ENCODE peak calls at places on chromosomes 2 and 18, in six cellular contexts. One of them, this sample, is unnamed.

GRCh38 chr2:17646096-17646554 is 105.6 kb downstream of the VSNL1 start:
- DNase-seq in left ventricle myocardium superior: no peak
- DNase-seq in G401: peak
- DNase-seq in AG08396: peak
- DNase-seq in heart right ventricle: peak
- DNase-seq in GM20000: peak
- DNase-seq in this sample: peak

GRCh38 chr2:203533696-203534471 is 1.2 kb downstream of the RAPH1 start:
- DNase-seq in heart right ventricle: no peak
- DNase-seq in left ventricle myocardium superior: no peak
- DNase-seq in G401: peak
- DNase-seq in AG08396: peak
- DNase-seq in GM20000: peak
- DNase-seq in this sample: no peak

GRCh38 chr18:55097406-55098170 is 138.3 kb upstream of the CCDC68 start:
- DNase-seq in heart right ventricle: no peak
- DNase-seq in GM20000: no peak
- DNase-seq in left ventricle myocardium superior: no peak
- DNase-seq in G401: no peak
- DNase-seq in AG08396: no peak
- DNase-seq in this sample: no peak

GRCh38 chr2:240513544-240514287 is 44.1 kb downstream of the ANKMY1 start:
- DNase-seq in G401: peak
- DNase-seq in left ventricle myocardium superior: peak
- DNase-seq in GM20000: peak
- DNase-seq in AG08396: peak
- DNase-seq in heart right ventricle: peak
- DNase-seq in this sample: peak

GRCh38 chr2:37011126-37011525 is 44.8 kb upstream of the STRN start:
- DNase-seq in G401: no peak
- DNase-seq in left ventricle myocardium superior: no peak
- DNase-seq in GM20000: no peak
- DNase-seq in AG08396: no peak
- DNase-seq in heart right ventricle: no peak
- DNase-seq in this sample: no peak

GRCh38 chr2:32652555-32653209 is 24.8 kb downstream of the TTC27 start:
- DNase-seq in G401: no peak
- DNase-seq in heart right ventricle: no peak
- DNase-seq in AG08396: no peak
- DNase-seq in left ventricle myocardium superior: no peak
- DNase-seq in GM20000: no peak
- DNase-seq in this sample: no peak

GRCh38 chr2:46024146-46024779 is 272.9 kb upstream of the EPAS1 start:
- DNase-seq in GM20000: no peak
- DNase-seq in AG08396: no peak
- DNase-seq in heart right ventricle: no peak
- DNase-seq in left ventricle myocardium superior: no peak
- DNase-seq in G401: no peak
- DNase-seq in this sample: no peak

GRCh38 chr2:209305746-209306196 is 118.1 kb upstream of the MAP2 start:
- DNase-seq in heart right ventricle: no peak
- DNase-seq in left ventricle myocardium superior: no peak
- DNase-seq in AG08396: no peak
- DNase-seq in GM20000: no peak
- DNase-seq in G401: peak
- DNase-seq in this sample: no peak

GRCh38 chr2:216463148-216463547 is 35.5 kb upstream of the RPL37A start:
- DNase-seq in AG08396: no peak
- DNase-seq in G401: no peak
- DNase-seq in left ventricle myocardium superior: no peak
- DNase-seq in GM20000: no peak
- DNase-seq in heart right ventricle: no peak
- DNase-seq in this sample: no peak

GRCh38 chr18:38115201-38115600 is 549.6 kb upstream of the CELF4 start:
- DNase-seq in left ventricle myocardium superior: no peak
- DNase-seq in GM20000: no peak
- DNase-seq in AG08396: no peak
- DNase-seq in heart right ventricle: no peak
- DNase-seq in G401: no peak
- DNase-seq in this sample: no peak

GRCh38 chr2:96423866-96424265 is 81.3 kb downstream of the NEURL3 start:
- DNase-seq in GM20000: no peak
- DNase-seq in G401: no peak
- DNase-seq in left ventricle myocardium superior: no peak
- DNase-seq in AG08396: no peak
- DNase-seq in heart right ventricle: no peak
- DNase-seq in this sample: no peak

GRCh38 chr2:15678346-15678745 is 86.7 kb downstream of the DDX1 start:
- DNase-seq in left ventricle myocardium superior: no peak
- DNase-seq in G401: no peak
- DNase-seq in heart right ventricle: no peak
- DNase-seq in GM20000: no peak
- DNase-seq in AG08396: no peak
- DNase-seq in this sample: no peak

GRCh38 chr2:131146255-131146654 is 41.1 kb downstream of the PLEKHB2 start:
- DNase-seq in AG08396: no peak
- DNase-seq in left ventricle myocardium superior: no peak
- DNase-seq in heart right ventricle: no peak
- DNase-seq in G401: no peak
- DNase-seq in GM20000: no peak
- DNase-seq in this sample: no peak

GRCh38 chr2:65710779-65711295 is 278.4 kb upstream of the SPRED2 start:
- DNase-seq in AG08396: no peak
- DNase-seq in G401: no peak
- DNase-seq in left ventricle myocardium superior: no peak
- DNase-seq in heart right ventricle: no peak
- DNase-seq in GM20000: peak
- DNase-seq in this sample: no peak

GRCh38 chr2:240919786-240920782 is 13.9 kb downstream of the CROCC2 start:
- DNase-seq in GM20000: no peak
- DNase-seq in AG08396: no peak
- DNase-seq in heart right ventricle: no peak
- DNase-seq in left ventricle myocardium superior: peak
- DNase-seq in G401: no peak
- DNase-seq in this sample: peak

GRCh38 chr2:164868563-164869419 is 27.2 kb upstream of the COBLL1 start:
- DNase-seq in left ventricle myocardium superior: no peak
- DNase-seq in G401: no peak
- DNase-seq in AG08396: no peak
- DNase-seq in GM20000: no peak
- DNase-seq in heart right ventricle: no peak
- DNase-seq in this sample: no peak

GRCh38 chr2:70985283-70985688 is 6.9 kb downstream of the ANKRD53 start:
- DNase-seq in AG08396: no peak
- DNase-seq in G401: no peak
- DNase-seq in left ventricle myocardium superior: no peak
- DNase-seq in GM20000: no peak
- DNase-seq in heart right ventricle: no peak
- DNase-seq in this sample: no peak

GRCh38 chr2:231207734-231208133 is 9.3 kb downstream of the ARMC9 start:
- DNase-seq in G401: no peak
- DNase-seq in GM20000: no peak
- DNase-seq in AG08396: no peak
- DNase-seq in left ventricle myocardium superior: no peak
- DNase-seq in heart right ventricle: no peak
- DNase-seq in this sample: no peak

GRCh38 chr2:124804014-124804940 is 779.2 kb downstream of the CNTNAP5 start:
- DNase-seq in left ventricle myocardium superior: no peak
- DNase-seq in heart right ventricle: no peak
- DNase-seq in G401: peak
- DNase-seq in AG08396: peak
- DNase-seq in GM20000: peak
- DNase-seq in this sample: no peak

GRCh38 chr2:202815548-202816420 is 55.8 kb downstream of the ICA1L start:
- DNase-seq in AG08396: no peak
- DNase-seq in left ventricle myocardium superior: no peak
- DNase-seq in GM20000: no peak
- DNase-seq in G401: no peak
- DNase-seq in heart right ventricle: no peak
- DNase-seq in this sample: no peak

GRCh38 chr18:73563345-73563744 is 584.3 kb downstream of the FBXO15 start:
- DNase-seq in AG08396: peak
- DNase-seq in heart right ventricle: no peak
- DNase-seq in G401: no peak
- DNase-seq in GM20000: no peak
- DNase-seq in left ventricle myocardium superior: no peak
- DNase-seq in this sample: no peak

GRCh38 chr2:57981369-57981768 is 65.2 kb upstream of the VRK2 start:
- DNase-seq in G401: no peak
- DNase-seq in heart right ventricle: no peak
- DNase-seq in left ventricle myocardium superior: no peak
- DNase-seq in AG08396: peak
- DNase-seq in GM20000: no peak
- DNase-seq in this sample: no peak

GRCh38 chr2:190819835-190820234 is 60.8 kb upstream of the GLS start:
- DNase-seq in heart right ventricle: no peak
- DNase-seq in AG08396: peak
- DNase-seq in left ventricle myocardium superior: no peak
- DNase-seq in GM20000: no peak
- DNase-seq in G401: peak
- DNase-seq in this sample: no peak

GRCh38 chr2:38010995-38011394 is 65.0 kb downstream of the CYP1B1 start:
- DNase-seq in GM20000: no peak
- DNase-seq in heart right ventricle: no peak
- DNase-seq in AG08396: no peak
- DNase-seq in left ventricle myocardium superior: no peak
- DNase-seq in G401: no peak
- DNase-seq in this sample: no peak